ENCODE peak calls at places on chromosomes 7 and 10, in seven cellular contexts. Q, L, J, N, X, I and K are unnamed samples.

GRCh38 chr10:113073549-113074189 is 123.6 kb downstream of the TCF7L2 start:
- DNase-seq in Q (peak; percentile 84), L (peak; percentile 95), J (no peak), N (peak; percentile 54), X (peak; percentile 54), I (peak; percentile 38), K (peak; percentile 77)

GRCh38 chr10:132699411-132700167 is 86.4 kb downstream of the NKX6-2 start:
- DNase-seq in Q (peak; percentile 41), L (no peak), J (no peak), N (peak; percentile 7), X (no peak), I (no peak), K (no peak)

GRCh38 chr7:101543242-101543766 is 85.8 kb downstream of the MYL10 start:
- DNase-seq in Q (no peak), L (no peak), J (no peak), N (no peak), X (no peak), I (no peak), K (no peak)

GRCh38 chr7:116503835-116504234 is 4.3 kb downstream of the CAV2 start:
- DNase-seq in Q (no peak), L (no peak), J (no peak), N (no peak), X (no peak), I (no peak), K (no peak)

GRCh38 chr10:121736315-121737002 is 138.2 kb upstream of the FGFR2 start:
- DNase-seq in Q (no peak), L (no peak), J (no peak), N (no peak), X (no peak), I (no peak), K (no peak)

GRCh38 chr7:97018775-97019535 is 5.7 kb downstream of the DLX5 start:
- DNase-seq in Q (no peak), L (no peak), J (no peak), N (no peak), X (no peak), I (no peak), K (no peak)

GRCh38 chr7:15085361-15085760 is 182.8 kb upstream of the DGKB start:
- DNase-seq in Q (no peak), L (no peak), J (no peak), N (no peak), X (no peak), I (no peak), K (no peak)

GRCh38 chr7:151351967-151352366 is 10.4 kb downstream of the NUB1 start:
- DNase-seq in Q (no peak), L (no peak), J (no peak), N (no peak), X (no peak), I (no peak), K (no peak)

GRCh38 chr7:55538538-55538937 is 33.8 kb downstream of the VOPP1 start:
- DNase-seq in Q (no peak), L (peak; percentile 91), J (peak; percentile 85), N (no peak), X (no peak), I (no peak), K (peak; percentile 73)

GRCh38 chr7:106010331-106010730 is 47.3 kb downstream of the CDHR3 start:
- DNase-seq in Q (no peak), L (no peak), J (no peak), N (no peak), X (no peak), I (no peak), K (no peak)

GRCh38 chr7:43039346-43039745 is 73.1 kb upstream of the HECW1 start:
- DNase-seq in Q (no peak), L (no peak), J (no peak), N (no peak), X (no peak), I (no peak), K (peak; percentile 15)

GRCh38 chr7:75687246-75688088 is 51.3 kb downstream of the HIP1 start:
- DNase-seq in Q (peak; percentile 16), L (no peak), J (no peak), N (no peak), X (no peak), I (no peak), K (no peak)

GRCh38 chr10:48604408-48605263 is at the start of gene ARHGAP22:
- DNase-seq in Q (peak; percentile 42), L (no peak), J (no peak), N (peak; percentile 74), X (peak; percentile 36), I (no peak), K (no peak)
- TF ChIP-seq CTCF in Q (no peak), L (no peak), J (no peak), N (no peak), X (no peak), I (no peak), K (no peak)

GRCh38 chr10:13219685-13220670 is 14.2 kb downstream of the UCMA start:
- DNase-seq in Q (peak; percentile 68), L (no peak), J (no peak), N (no peak), X (no peak), I (no peak), K (no peak)
- TF ChIP-seq CTCF in Q (no peak), L (peak; percentile 40), J (peak; percentile 4), N (no peak), X (no peak), I (peak; percentile 44), K (no peak)

GRCh38 chr10:17452060-17452894 is 2.1 kb downstream of the ST8SIA6 start:
- DNase-seq in Q (no peak), L (no peak), J (no peak), N (no peak), X (no peak), I (no peak), K (no peak)

GRCh38 chr10:17454801-17455520 is 566 bp upstream of the ST8SIA6 start:
- DNase-seq in Q (no peak), L (no peak), J (no peak), N (no peak), X (no peak), I (no peak), K (no peak)

GRCh38 chr10:17453035-17453376 is 1.4 kb downstream of the ST8SIA6 start:
- DNase-seq in Q (no peak), L (no peak), J (no peak), N (no peak), X (no peak), I (no peak), K (no peak)

GRCh38 chr10:17454181-17454800 is at the start of gene ST8SIA6:
- DNase-seq in Q (peak; percentile 51), L (peak; percentile 18), J (no peak), N (peak; percentile 64), X (peak; percentile 44), I (no peak), K (no peak)

DNA sequence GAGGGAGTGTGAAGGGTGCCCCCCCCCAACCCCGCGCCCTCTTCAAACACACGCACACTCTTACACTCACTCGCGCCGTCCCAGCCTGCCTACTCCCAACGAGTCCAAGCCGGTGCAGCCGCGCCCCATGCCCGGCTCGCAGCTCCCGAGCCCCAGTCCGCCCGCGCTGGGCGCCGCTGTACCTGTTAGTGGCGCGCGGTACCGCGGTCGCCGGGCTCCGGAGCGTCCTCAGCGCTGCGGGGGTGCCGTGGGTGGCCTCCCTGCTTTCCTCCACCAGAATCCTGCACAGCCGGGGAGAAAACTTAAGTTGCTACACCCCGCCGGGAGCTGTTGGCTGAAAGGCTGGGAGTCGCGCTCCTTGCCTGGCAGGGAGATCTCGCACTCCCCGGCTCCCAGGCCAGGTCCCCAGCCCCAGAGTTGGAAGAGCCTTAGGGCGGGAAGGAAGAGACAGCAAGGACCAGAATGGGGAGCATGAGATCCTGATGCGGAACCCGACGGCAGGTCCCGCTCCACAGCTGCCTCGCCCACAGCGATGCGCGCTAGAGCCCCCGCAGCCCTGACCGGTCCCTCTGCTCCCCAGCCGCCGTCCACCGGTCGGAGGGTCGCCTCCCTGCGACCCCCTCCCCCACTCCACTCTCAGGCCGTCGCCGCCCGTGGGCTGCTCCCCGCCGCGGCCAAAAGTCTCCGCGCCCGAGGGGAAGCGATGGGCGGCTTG is 861 bp downstream of the ST8SIA6 start:
- DNase-seq in Q (no peak), L (no peak), J (no peak), N (peak; percentile 47), X (peak; percentile 30), I (no peak), K (no peak)
- TF ChIP-seq CTCF in Q (no peak), L (no peak), J (no peak), N (no peak), X (no peak), I (no peak), K (no peak)

GRCh38 chr10:30027057-30028005 is 32.1 kb downstream of the JCAD start:
- DNase-seq in Q (peak; percentile 78), L (no peak), J (no peak), N (peak; percentile 43), X (peak; percentile 44), I (peak; percentile 5), K (no peak)
- TF ChIP-seq CTCF in Q (peak; percentile 16), L (no peak), J (no peak), N (peak; percentile 14), X (peak; percentile 4), I (peak; percentile 52), K (no peak)

GRCh38 chr7:91957236-91957635 is 16.6 kb downstream of the AKAP9 start:
- DNase-seq in Q (no peak), L (no peak), J (no peak), N (no peak), X (no peak), I (no peak), K (no peak)

GRCh38 chr7:91957823-91958222 is 17.2 kb downstream of the AKAP9 start:
- DNase-seq in Q (no peak), L (peak; percentile 10), J (no peak), N (no peak), X (no peak), I (no peak), K (no peak)

GRCh38 chr7:91959023-91959422 is 18.4 kb downstream of the AKAP9 start:
- DNase-seq in Q (no peak), L (no peak), J (no peak), N (no peak), X (no peak), I (no peak), K (no peak)

GRCh38 chr7:91949221-91950009 is 8.8 kb downstream of the AKAP9 start:
- DNase-seq in Q (no peak), L (no peak), J (no peak), N (no peak), X (no peak), I (no peak), K (no peak)

DNA sequence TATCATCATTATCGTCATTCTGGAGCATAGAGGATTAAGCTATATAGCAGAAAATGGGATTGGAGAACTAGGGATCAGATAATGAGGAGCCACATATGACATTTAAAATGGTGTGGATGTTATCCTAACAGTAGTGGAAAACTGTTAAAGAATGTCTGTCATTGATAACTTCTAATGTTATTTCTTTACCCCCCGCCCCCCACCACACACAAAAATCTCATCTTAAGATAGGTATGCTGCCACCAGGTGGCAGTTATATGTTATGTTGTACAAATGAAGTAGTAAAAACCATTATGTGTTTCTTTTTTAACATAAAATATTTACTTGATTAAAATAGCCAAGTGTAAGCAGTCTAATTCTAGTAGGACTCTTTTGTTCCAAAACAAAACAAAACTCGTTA is 13.0 kb downstream of the AKAP9 start:
- DNase-seq in Q (no peak), L (no peak), J (no peak), N (no peak), X (no peak), I (no peak), K (no peak)
- TF ChIP-seq CTCF in Q (no peak), L (peak; percentile 22), J (peak; percentile 1), N (no peak), X (no peak), I (peak; percentile 12), K (no peak)

DNA sequence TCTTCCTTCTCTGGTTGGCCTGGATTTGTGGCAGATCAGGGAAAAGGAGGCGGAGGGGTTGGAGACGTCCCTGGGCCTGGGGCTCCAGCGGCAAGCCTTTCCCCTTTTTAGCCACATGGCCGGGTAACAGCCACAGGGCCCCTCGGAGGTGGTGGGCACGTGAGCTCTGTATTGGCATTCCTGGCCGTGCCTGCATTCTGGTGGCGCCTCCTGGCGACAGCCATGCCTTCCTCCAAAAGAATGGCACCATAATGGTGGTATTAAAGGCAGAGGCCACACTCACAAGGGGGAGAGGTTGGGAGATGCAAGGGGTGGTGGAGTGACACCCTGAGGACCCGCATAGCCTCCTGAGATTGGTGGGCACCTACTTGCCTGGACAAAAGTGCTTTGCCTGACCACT is 3.0 kb upstream of the AQP1 start:
- DNase-seq in Q (no peak), L (no peak), J (no peak), N (peak; percentile 8), X (no peak), I (no peak), K (no peak)
- TF ChIP-seq CTCF in Q (no peak), L (peak; percentile 49), J (peak; percentile 4), N (no peak), X (peak; percentile 37), I (peak; percentile 29), K (no peak)